ENCODE peak calls at places on chromosomes 1 and 21, in six cellular contexts. K is astrocyte, W is GM23248, Q is HCT116, P is mammary epithelial cell, B is IMR-90. U is an unnamed sample. For H3K4me1, the result is how much of the 10 kb centered on the place peaks cover.

GRCh38 chr1:29849038-29849750 is 612.9 kb downstream of the PTPRU start:
- DNase-seq in P (peak), Q (no peak), K (peak), W (peak), B (peak), U (peak)

GRCh38 chr21:35222541-35222941 is 173.4 kb upstream of the RUNX1 start:
- DNase-seq in P (no peak), K (no peak), W (peak), B (no peak), Q (no peak), U (peak)

GRCh38 chr21:37565530-37566223 is 199.1 kb downstream of the DYRK1A start:
- DNase-seq in Q (no peak), W (peak), B (peak), K (peak), P (no peak), U (peak)

GRCh38 chr1:156886583-156887302 is 6.8 kb upstream of the PEAR1 start:
- DNase-seq in K (no peak), W (no peak), P (no peak), Q (no peak), B (no peak), U (no peak)

GRCh38 chr1:109793486-109794318 is 30.0 kb upstream of the EPS8L3 start:
- DNase-seq in B (peak), P (peak), K (peak), W (peak), Q (peak), U (peak)

GRCh38 chr1:170385750-170386149 is 146.2 kb upstream of the GORAB start:
- DNase-seq in Q (no peak), W (no peak), B (no peak), K (no peak), P (no peak), U (no peak)

GRCh38 chr1:200372095-200372884 is 37.5 kb downstream of the ZNF281 start:
- DNase-seq in P (peak), W (peak), K (peak), Q (peak), B (peak), U (peak)

GRCh38 chr1:203135636-203136305 is 8.2 kb downstream of the ADORA1 start:
- DNase-seq in W (no peak), Q (no peak), P (peak), B (no peak), K (no peak), U (peak)

GRCh38 chr1:162371611-162372010 is 5.0 kb downstream of the SPATA46 start:
- DNase-seq in W (peak), B (peak), P (peak), K (peak), Q (no peak), U (peak)

DNA sequence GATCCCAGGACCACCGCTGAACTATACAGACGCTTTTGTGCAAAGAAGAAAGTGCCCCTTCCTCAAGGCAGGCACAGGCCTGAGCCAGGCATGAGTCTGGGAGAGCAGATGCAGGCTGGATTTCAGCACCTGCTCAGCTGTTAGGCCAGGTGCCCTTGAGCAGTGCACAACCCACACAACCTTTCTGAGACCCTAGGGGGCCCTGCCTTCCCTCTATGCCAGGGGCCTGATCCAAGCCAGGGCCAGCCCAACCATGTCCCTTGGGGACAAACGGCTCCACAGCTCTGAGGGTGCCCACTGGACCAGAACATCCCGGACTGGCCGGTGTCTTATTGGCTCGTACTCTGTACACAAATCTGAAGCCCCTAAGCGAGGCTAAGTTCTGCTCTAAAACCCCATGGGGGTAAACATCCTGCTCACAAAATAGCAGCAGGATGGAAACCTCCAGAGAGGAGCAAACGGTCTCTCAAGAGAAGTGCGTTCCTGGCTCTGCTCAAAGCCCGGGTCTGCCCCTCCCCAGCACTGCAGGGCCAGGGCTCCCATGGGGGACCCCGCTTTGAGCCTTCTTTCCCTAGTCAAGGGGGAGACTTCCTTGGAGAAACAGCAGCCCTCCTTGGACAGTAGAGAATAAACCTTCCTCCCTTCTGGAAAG is 275.1 kb downstream of the NPHP4 start:
- DNase-seq in P (no peak), Q (no peak), B (no peak), W (no peak), K (no peak), U (no peak)
- H3K4me1 ChIP-seq in P (under half), Q (under half), B (under half), W (under half), K (under half), U (under half)

GRCh38 chr1:167935252-167936067 is 1.0 kb upstream of the DCAF6 start:
- DNase-seq in B (peak), P (peak), W (peak), Q (no peak), K (peak), U (peak)

GRCh38 chr1:167936068-167936929 is at the start of gene DCAF6:
- DNase-seq in Q (peak), W (peak), P (peak), B (peak), K (peak), U (peak)

GRCh38 chr1:167933779-167934178 is 2.7 kb upstream of the DCAF6 start:
- DNase-seq in Q (no peak), W (no peak), B (no peak), K (no peak), P (no peak), U (no peak)

GRCh38 chr1:167936930-167937708 is at the start of gene MPC2:
- DNase-seq in Q (peak), K (peak), B (peak), P (peak), W (peak), U (peak)

DNA sequence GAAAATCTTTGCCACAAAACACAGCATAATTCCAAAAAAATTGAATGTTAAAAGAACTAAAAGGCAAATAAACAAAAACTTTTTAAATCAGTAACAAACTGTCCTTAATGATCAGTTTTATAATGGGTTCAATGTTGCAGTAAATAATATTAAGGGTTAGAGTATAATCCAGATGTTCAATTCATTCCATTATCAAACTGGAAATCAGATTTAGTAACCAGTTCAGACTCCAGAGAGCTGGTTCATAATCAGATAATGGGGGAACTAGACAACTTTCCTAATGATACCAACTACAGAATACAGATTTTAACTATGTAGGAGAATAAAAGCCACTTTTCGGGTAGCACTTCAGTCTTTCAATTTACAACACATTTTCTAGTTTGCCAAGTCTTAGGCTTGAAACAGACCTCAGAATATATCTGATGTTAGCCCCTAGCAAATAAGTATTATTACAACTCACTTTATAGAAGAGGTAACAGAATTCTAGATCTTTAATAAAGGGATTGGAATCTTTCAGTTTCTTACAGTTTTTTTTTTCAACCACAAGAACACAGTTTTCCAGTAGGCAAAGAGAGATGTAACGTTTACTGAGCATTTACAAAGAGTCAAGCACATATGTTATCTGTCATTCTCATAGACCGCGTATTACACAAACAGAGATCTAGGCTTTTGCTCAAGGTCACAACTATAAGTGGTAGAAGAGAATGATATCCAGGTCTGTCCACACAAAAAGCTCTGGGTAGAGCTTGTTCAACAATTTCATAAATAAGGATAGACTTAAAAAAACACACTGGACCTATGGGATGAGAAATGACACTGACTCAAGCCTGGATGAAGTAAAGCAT is 1.9 kb upstream of the DCAF6 start:
- DNase-seq in B (peak), Q (no peak), P (no peak), W (peak), K (peak), U (no peak)
- H3K4me1 ChIP-seq in B (under half), Q (under half), P (under half), W (under half), K (under half), U (under half)

GRCh38 chr21:45982758-45983731 is 1.5 kb downstream of the COL6A1 start:
- DNase-seq in W (peak), K (no peak), P (no peak), Q (no peak), B (no peak), U (no peak)
- H3K4me1 ChIP-seq in W (under half), K (half or more), P (under half), Q (under half), B (under half), U (under half)

GRCh38 chr1:112541299-112541698 is 32.5 kb downstream of the WNT2B start:
- DNase-seq in W (no peak), B (no peak), Q (no peak), K (no peak), P (no peak), U (no peak)
- H3K4me1 ChIP-seq in W (half or more), B (under half), Q (under half), K (under half), P (under half), U (under half)

DNA sequence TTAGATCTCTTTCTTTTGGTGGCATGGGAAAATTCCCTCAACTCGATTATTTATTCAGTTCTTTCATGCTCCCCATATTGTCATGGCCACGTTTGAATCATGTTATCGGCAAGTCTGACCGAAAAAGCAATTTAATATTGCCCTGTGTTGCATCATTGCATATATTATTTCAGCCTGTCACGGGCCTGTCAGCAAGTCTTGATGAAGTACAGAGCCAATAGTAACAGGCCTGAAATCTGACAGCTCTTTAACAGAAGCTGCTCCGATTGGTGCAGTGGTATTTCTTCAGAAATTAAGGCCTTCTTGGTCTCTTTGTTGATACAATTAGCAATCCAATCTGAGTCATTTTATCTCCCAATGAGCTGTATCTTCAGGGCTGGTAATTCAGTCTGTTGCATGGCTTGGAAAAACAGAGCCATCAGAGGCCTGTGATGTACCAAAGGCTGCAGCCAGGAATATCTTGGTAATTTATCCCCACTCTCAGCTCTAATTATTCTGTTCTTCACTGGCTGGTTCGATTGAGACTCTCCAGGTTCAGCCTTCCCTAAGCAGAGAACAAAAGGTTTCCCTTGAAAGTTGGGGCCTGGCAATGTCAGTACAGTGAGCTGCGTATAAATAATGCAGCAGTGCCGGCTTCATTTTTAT is 149.5 kb downstream of the FGGY start:
- DNase-seq in Q (no peak), W (peak), P (peak), B (peak), K (peak), U (no peak)
- H3K4me1 ChIP-seq in Q (under half), W (under half), P (under half), B (under half), K (under half), U (under half)